ENCODE peak calls at places on chromosome 17, in four cellular contexts. N is K562, T is HepG2, P is GM12878. Y is an unnamed sample.

GRCh38 chr17:73720187-73720834 is 76.1 kb upstream of the SDK2 start:
- DNase-seq in N (no peak), T (peak), P (no peak), Y (no peak)

GRCh38 chr17:19386276-19386863 is 620 bp downstream of the MFAP4 start:
- DNase-seq in N (no peak), T (no peak), P (no peak), Y (no peak)

GRCh38 chr17:67054011-67054591 is 9.7 kb downstream of the CACNG1 start:
- DNase-seq in N (no peak), T (no peak), P (no peak), Y (no peak)

GRCh38 chr17:58242171-58242784 is 3.9 kb downstream of the LPO start:
- DNase-seq in N (no peak), T (no peak), P (no peak), Y (peak)

GRCh38 chr17:71033336-71033735 is 864.0 kb downstream of the KCNJ2 start:
- DNase-seq in N (no peak), T (no peak), P (no peak), Y (peak)

GRCh38 chr17:59388070-59388556 is 56.7 kb downstream of the YPEL2 start:
- DNase-seq in N (peak), T (no peak), P (no peak), Y (no peak)

GRCh38 chr17:63124536-63124935 is 158.5 kb downstream of the TANC2 start:
- DNase-seq in N (no peak), T (no peak), P (no peak), Y (peak)

GRCh38 chr17:42019509-42020404 is at the start of gene NKIRAS2:
- DNase-seq in N (peak), T (peak), P (peak), Y (peak)

GRCh38 chr17:2797632-2798031 is 1.4 kb downstream of the RAP1GAP2 start:
- DNase-seq in N (no peak), T (no peak), P (no peak), Y (no peak)

GRCh38 chr17:19495828-19496227 is 37.8 kb upstream of the SLC47A1 start:
- DNase-seq in N (no peak), T (no peak), P (no peak), Y (no peak)

GRCh38 chr17:75832164-75832651 is 12.0 kb downstream of the UNC13D start:
- DNase-seq in N (no peak), T (no peak), P (no peak), Y (no peak)

GRCh38 chr17:60610481-60610880 is 10.5 kb downstream of the PPM1D start:
- DNase-seq in N (no peak), T (no peak), P (no peak), Y (no peak)

GRCh38 chr17:46192211-46192483 is 1.1 kb downstream of the KANSL1 start:
- DNase-seq in N (no peak), T (no peak), P (no peak), Y (no peak)

GRCh38 chr17:56973520-56973919 is 4.4 kb upstream of the SCPEP1 start:
- DNase-seq in N (no peak), T (no peak), P (no peak), Y (no peak)
- TF ChIP-seq TCF7 in N (no peak), T (no peak), P (no peak), Y (no peak)

GRCh38 chr17:81520021-81520894 is 7.7 kb upstream of the ACTG1 start:
- DNase-seq in N (no peak), T (no peak), P (no peak), Y (no peak)

GRCh38 chr17:81524865-81525159 is 3.4 kb upstream of the FSCN2 start:
- DNase-seq in N (no peak), T (no peak), P (no peak), Y (no peak)

GRCh38 chr17:81523139-81524062 is 4.8 kb upstream of the FSCN2 start:
- DNase-seq in N (peak), T (peak), P (no peak), Y (peak)

GRCh38 chr17:81524063-81524864 is 3.9 kb upstream of the FSCN2 start:
- DNase-seq in N (no peak), T (no peak), P (no peak), Y (no peak)

GRCh38 chr17:81522491-81523125 is 5.6 kb upstream of the FSCN2 start:
- DNase-seq in N (no peak), T (no peak), P (no peak), Y (no peak)
- TF ChIP-seq TCF7 in N (no peak), T (no peak), P (no peak), Y (no peak)

GRCh38 chr17:40514013-40514875 is 12.8 kb upstream of the TNS4 start:
- DNase-seq in N (no peak), T (no peak), P (no peak), Y (no peak)
- TF ChIP-seq TCF7 in N (no peak), T (no peak), P (no peak), Y (no peak)

DNA sequence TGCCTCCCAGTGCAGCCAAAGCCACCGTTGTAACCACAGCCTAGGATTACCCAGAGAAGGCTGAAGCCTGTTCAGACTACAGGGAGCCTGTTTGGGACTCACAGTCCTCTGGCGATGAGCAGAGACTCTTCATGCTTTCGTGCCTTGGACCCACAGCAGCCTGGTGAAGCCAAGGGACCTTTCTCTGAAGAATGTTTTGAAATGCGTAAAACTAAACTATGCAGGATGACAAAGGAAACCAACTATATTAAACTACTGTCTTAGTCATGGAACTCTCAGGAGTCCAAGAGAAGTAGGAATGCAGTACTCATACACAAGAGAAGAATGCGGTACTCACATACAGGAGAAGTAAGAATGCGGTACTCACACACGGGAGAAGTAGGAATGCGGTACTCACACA is 20.9 kb downstream of the ABR start:
- DNase-seq in N (no peak), T (no peak), P (no peak), Y (no peak)
- TF ChIP-seq TCF7 in N (no peak), T (no peak), P (no peak), Y (no peak)

Y was measured in WTC11.